ENCODE peak calls at places on chromosomes 2 and 18, in seven cellular contexts. I, V, X, W, A, O and L are unnamed samples.

GRCh38 chr2:205482399-205483065 is 199.8 kb upstream of the NRP2 start:
- DNase-seq in X (no peak), I (no peak), V (no peak), O (no peak), W (no peak), A (no peak), L (no peak)

GRCh38 chr2:172307800-172308199 is 119.6 kb upstream of the ITGA6 start:
- DNase-seq in I (no peak), O (peak), W (no peak), X (no peak), V (no peak), A (peak), L (no peak)

GRCh38 chr2:38622210-38622609 is 19.5 kb upstream of the HNRNPLL start:
- DNase-seq in O (no peak), W (no peak), V (peak), A (no peak), X (no peak), I (no peak), L (no peak)

GRCh38 chr18:34834897-34835296 is 124.8 kb downstream of the DTNA start:
- DNase-seq in A (no peak), W (no peak), X (no peak), O (no peak), V (no peak), I (no peak), L (no peak)

GRCh38 chr2:137938204-137938603 is 26.1 kb upstream of the HNMT start:
- DNase-seq in A (no peak), V (no peak), O (no peak), W (no peak), I (no peak), X (no peak), L (no peak)

GRCh38 chr18:55110436-55110835 is 151.2 kb upstream of the CCDC68 start:
- DNase-seq in V (no peak), X (no peak), A (peak), I (no peak), O (no peak), W (no peak), L (no peak)

GRCh38 chr2:192029089-192029488 is 165.6 kb downstream of the TMEFF2 start:
- DNase-seq in A (no peak), X (no peak), V (peak), W (no peak), I (peak), O (no peak), L (no peak)

GRCh38 chr2:108806362-108806761 is 19.8 kb downstream of the CCDC138 start:
- DNase-seq in X (no peak), I (no peak), A (no peak), W (no peak), O (no peak), V (no peak), L (no peak)

GRCh38 chr2:39676342-39676741 is 10.6 kb downstream of the TMEM178A start:
- DNase-seq in A (no peak), W (no peak), I (no peak), X (no peak), V (no peak), O (no peak), L (no peak)

GRCh38 chr18:44356566-44357157 is 324.0 kb upstream of the SETBP1 start:
- DNase-seq in I (no peak), O (no peak), W (no peak), X (no peak), A (no peak), V (no peak), L (no peak)

GRCh38 chr2:195574305-195574704 is 82.7 kb upstream of the SLC39A10 start:
- DNase-seq in I (no peak), X (no peak), O (no peak), V (no peak), W (no peak), A (no peak), L (no peak)

GRCh38 chr2:152962446-152962845 is 244.0 kb downstream of the ARL6IP6 start:
- DNase-seq in W (no peak), A (no peak), V (no peak), I (no peak), O (no peak), X (no peak), L (no peak)

GRCh38 chr2:105076121-105076520 is 38.3 kb downstream of the MRPS9 start:
- DNase-seq in V (no peak), W (no peak), A (no peak), O (no peak), I (no peak), X (no peak), L (no peak)

GRCh38 chr2:105085525-105085924 is 47.7 kb downstream of the MRPS9 start:
- DNase-seq in W (no peak), O (no peak), V (no peak), X (no peak), I (no peak), A (no peak), L (no peak)

GRCh38 chr2:105078906-105079305 is 41.0 kb downstream of the MRPS9 start:
- DNase-seq in O (no peak), W (no peak), X (no peak), V (no peak), A (no peak), I (no peak), L (no peak)

GRCh38 chr2:105082107-105082506 is 44.2 kb downstream of the MRPS9 start:
- DNase-seq in X (no peak), W (no peak), V (no peak), I (no peak), A (no peak), O (no peak), L (no peak)

GRCh38 chr2:105081006-105081701 is 43.3 kb downstream of the MRPS9 start:
- DNase-seq in A (peak), O (no peak), I (no peak), V (no peak), X (no peak), W (peak), L (no peak)
- TF ChIP-seq CTCF in A (no peak), O (no peak), I (no peak), V (no peak), X (no peak), W (no peak), L (no peak)

GRCh38 chr18:48948112-48949050 is 2.4 kb downstream of the SMAD7 start:
- DNase-seq in W (peak), A (peak), X (no peak), O (peak), I (no peak), V (peak), L (no peak)
- TF ChIP-seq POLR2AphosphoS5 in W (no peak), A (no peak), X (no peak), O (peak), I (no peak), V (peak), L (no peak)

GRCh38 chr2:170739507-170740046 is 24.4 kb downstream of the SP5 start:
- DNase-seq in I (no peak), W (no peak), X (no peak), O (no peak), A (no peak), V (no peak), L (no peak)

GRCh38 chr2:170739048-170739447 is 23.9 kb downstream of the SP5 start:
- DNase-seq in I (peak), V (no peak), X (no peak), A (no peak), W (no peak), O (no peak), L (no peak)

GRCh38 chr2:170737406-170737805 is 22.3 kb downstream of the SP5 start:
- DNase-seq in O (no peak), W (no peak), A (no peak), I (no peak), X (no peak), V (no peak), L (no peak)

GRCh38 chr2:170736628-170737027 is 21.5 kb downstream of the SP5 start:
- DNase-seq in A (no peak), W (no peak), X (no peak), V (no peak), O (no peak), I (no peak), L (no peak)

DNA sequence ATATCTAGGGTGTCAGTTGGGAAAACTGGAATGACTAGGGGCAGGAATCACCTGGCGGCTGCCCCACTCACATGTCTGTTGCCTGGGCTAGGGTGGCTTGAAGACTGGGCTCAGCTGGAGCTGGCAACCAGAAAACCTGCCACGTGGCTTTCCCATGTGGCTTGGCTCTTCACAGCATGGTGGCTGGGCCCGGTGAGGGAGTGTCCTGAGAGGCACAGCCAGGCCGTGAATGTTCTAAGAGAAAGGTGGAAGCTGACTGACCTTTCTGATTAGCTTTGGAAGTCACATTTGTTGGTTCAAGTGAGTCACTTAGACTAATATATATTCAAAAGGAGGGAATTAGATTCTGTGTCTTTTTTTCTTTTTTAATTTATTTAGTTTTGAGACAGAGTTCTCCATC is 22.7 kb downstream of the SP5 start:
- DNase-seq in W (no peak), A (no peak), I (no peak), X (no peak), V (no peak), O (peak), L (no peak)
- TF ChIP-seq CTCF in W (no peak), A (no peak), I (no peak), X (no peak), V (no peak), O (no peak), L (no peak)

DNA sequence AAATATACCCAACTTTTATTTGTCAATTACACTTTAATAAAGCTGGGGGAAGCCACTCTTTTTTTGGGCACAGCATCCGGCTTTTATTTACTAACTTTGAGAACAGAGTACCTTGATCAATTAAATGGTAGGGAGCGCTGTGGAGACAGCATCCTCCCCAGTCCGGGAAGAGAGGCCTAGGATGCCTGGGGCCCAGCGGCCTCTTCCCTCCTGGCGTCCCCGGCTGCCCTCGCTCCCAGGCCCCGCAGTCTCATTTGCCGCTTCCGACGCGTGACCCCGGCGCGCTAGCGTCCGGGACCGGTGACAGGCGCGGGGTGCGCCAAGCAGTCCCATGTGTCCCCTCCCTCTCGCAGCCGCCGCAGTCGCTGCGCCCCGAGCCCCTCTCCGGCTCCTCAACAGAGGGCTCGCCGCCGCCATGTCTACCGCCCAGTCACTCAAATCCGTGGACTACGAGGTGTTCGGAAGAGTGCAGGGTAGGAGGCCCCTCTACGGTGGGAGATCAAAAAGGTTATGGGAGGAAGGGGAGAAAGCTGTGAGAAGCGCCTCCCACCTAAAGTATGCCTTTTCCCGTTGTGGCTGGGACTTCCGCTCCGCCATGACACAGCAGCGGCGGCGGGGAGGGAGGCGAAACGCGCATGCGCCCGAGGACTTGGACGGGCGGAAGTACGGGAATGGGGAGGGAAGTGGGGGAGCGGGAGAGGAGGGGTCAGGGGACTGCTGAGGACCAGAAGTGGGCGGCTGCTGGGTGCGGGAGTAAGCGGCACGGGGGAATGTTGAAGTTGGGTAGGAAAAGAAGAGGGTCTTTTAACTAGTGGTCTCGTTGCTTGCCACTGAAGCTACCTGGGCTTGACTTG is at the start of gene ACYP2:
- DNase-seq in A (peak), X (peak), O (peak), V (peak), I (peak), W (peak), L (peak)
- TF ChIP-seq POLR2AphosphoS5 in A (peak), X (peak), O (peak), V (peak), I (peak), W (peak), L (no peak)

DNA sequence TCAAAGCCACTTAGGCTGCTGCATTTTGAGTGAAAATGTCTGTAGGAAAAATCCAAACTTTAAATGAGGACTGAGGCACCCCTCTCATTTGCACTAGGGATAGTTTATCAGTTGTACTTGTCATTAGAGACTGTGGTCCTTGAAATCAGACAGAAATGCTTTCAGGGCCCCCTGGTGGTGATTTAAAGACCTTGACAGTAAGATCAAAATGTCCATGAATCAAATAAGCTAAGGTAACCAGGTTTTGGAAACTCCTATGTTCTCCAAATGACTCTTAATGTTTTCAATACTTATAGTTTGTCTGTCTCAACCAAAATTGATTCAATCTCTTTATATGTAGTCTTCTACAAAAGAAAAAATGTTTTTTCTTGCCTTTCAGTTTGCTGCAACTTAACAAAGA is 28.8 kb upstream of the DDX18 start:
- DNase-seq in I (peak), A (peak), X (no peak), W (no peak), V (peak), O (peak), L (no peak)
- TF ChIP-seq CTCF in I (peak), A (peak), X (no peak), W (peak), V (no peak), O (peak), L (peak)

GRCh38 chr2:74553892-74554820 is at the start of the genes DOK1 and LOXL3:
- DNase-seq in A (peak), V (peak), I (no peak), X (peak), O (peak), W (peak), L (peak)
- TF ChIP-seq POLR2AphosphoS5 in A (no peak), V (peak), I (peak), X (no peak), O (peak), W (no peak), L (no peak)